ENCODE peak calls at places on chromosomes 5 and 9, in five cellular contexts. One of them, this sample, is unnamed.
A peak's percentile ranks its signal among the peaks of the same experiment; 100 is the strongest.

GRCh38 chr9:118362123-118362522 is 657.9 kb downstream of the TLR4 start:
- DNase-seq in osteoblast: no peak
- DNase-seq in naive thymus-derived CD4-positive, alpha-beta T cell: no peak
- DNase-seq in neural progenitor cell: no peak
- DNase-seq in PC-9: no peak
- DNase-seq in this sample: no peak

GRCh38 chr9:99012957-99013512 is 69.3 kb downstream of the COL15A1 start:
- DNase-seq in osteoblast: peak; percentile 56
- DNase-seq in naive thymus-derived CD4-positive, alpha-beta T cell: no peak
- DNase-seq in neural progenitor cell: no peak
- DNase-seq in PC-9: no peak
- DNase-seq in this sample: peak; percentile 47

GRCh38 chr5:160296496-160296895 is 15.9 kb downstream of the CCNJL start:
- DNase-seq in osteoblast: no peak
- DNase-seq in naive thymus-derived CD4-positive, alpha-beta T cell: no peak
- DNase-seq in neural progenitor cell: no peak
- DNase-seq in PC-9: no peak
- DNase-seq in this sample: no peak

GRCh38 chr9:12604154-12604825 is 88.9 kb upstream of the TYRP1 start:
- DNase-seq in osteoblast: no peak
- DNase-seq in naive thymus-derived CD4-positive, alpha-beta T cell: no peak
- DNase-seq in neural progenitor cell: no peak
- DNase-seq in PC-9: no peak
- DNase-seq in this sample: no peak

GRCh38 chr9:92966518-92966800 is 19.1 kb downstream of the FGD3 start:
- DNase-seq in osteoblast: no peak
- DNase-seq in naive thymus-derived CD4-positive, alpha-beta T cell: no peak
- DNase-seq in neural progenitor cell: no peak
- DNase-seq in PC-9: no peak
- DNase-seq in this sample: no peak

GRCh38 chr9:78510035-78510434 is 213.1 kb downstream of the PSAT1 start:
- DNase-seq in osteoblast: no peak
- DNase-seq in naive thymus-derived CD4-positive, alpha-beta T cell: no peak
- DNase-seq in neural progenitor cell: no peak
- DNase-seq in PC-9: no peak
- DNase-seq in this sample: no peak

GRCh38 chr9:105171076-105171475 is 73.4 kb upstream of the SLC44A1 start:
- DNase-seq in osteoblast: peak; percentile 5
- DNase-seq in naive thymus-derived CD4-positive, alpha-beta T cell: no peak
- DNase-seq in neural progenitor cell: no peak
- DNase-seq in PC-9: no peak
- DNase-seq in this sample: no peak

GRCh38 chr9:121654497-121655140 is 3.2 kb downstream of the DAB2IP start:
- DNase-seq in osteoblast: peak; percentile 35
- DNase-seq in naive thymus-derived CD4-positive, alpha-beta T cell: no peak
- DNase-seq in neural progenitor cell: no peak
- DNase-seq in PC-9: no peak
- DNase-seq in this sample: no peak

GRCh38 chr9:20524776-20525175 is 97.5 kb downstream of the MLLT3 start:
- DNase-seq in osteoblast: no peak
- DNase-seq in naive thymus-derived CD4-positive, alpha-beta T cell: no peak
- DNase-seq in neural progenitor cell: peak; percentile 59
- DNase-seq in PC-9: no peak
- DNase-seq in this sample: no peak

GRCh38 chr9:87479801-87480201 is 17.9 kb upstream of the DAPK1 start:
- DNase-seq in osteoblast: peak; percentile 85
- DNase-seq in naive thymus-derived CD4-positive, alpha-beta T cell: no peak
- DNase-seq in neural progenitor cell: no peak
- DNase-seq in PC-9: no peak
- DNase-seq in this sample: no peak

GRCh38 chr5:123097871-123098735 is 9.1 kb downstream of the PRDM6 start:
- DNase-seq in osteoblast: peak; percentile 81
- DNase-seq in naive thymus-derived CD4-positive, alpha-beta T cell: no peak
- DNase-seq in neural progenitor cell: peak; percentile 48
- DNase-seq in PC-9: no peak
- DNase-seq in this sample: no peak

GRCh38 chr9:81832571-81833285 is 95.5 kb upstream of the SPATA31D4 start:
- DNase-seq in osteoblast: no peak
- DNase-seq in naive thymus-derived CD4-positive, alpha-beta T cell: no peak
- DNase-seq in neural progenitor cell: no peak
- DNase-seq in PC-9: no peak
- DNase-seq in this sample: no peak

GRCh38 chr5:173922527-173922926 is 34.4 kb downstream of the CPEB4 start:
- DNase-seq in osteoblast: no peak
- DNase-seq in naive thymus-derived CD4-positive, alpha-beta T cell: no peak
- DNase-seq in neural progenitor cell: no peak
- DNase-seq in PC-9: no peak
- DNase-seq in this sample: no peak

GRCh38 chr5:160263326-160263850 is 34.1 kb downstream of the FABP6 start:
- DNase-seq in osteoblast: no peak
- DNase-seq in naive thymus-derived CD4-positive, alpha-beta T cell: no peak
- DNase-seq in neural progenitor cell: no peak
- DNase-seq in PC-9: no peak
- DNase-seq in this sample: no peak

GRCh38 chr9:110655723-110656641 is 12.6 kb upstream of the MUSK start:
- DNase-seq in osteoblast: peak; percentile 39
- DNase-seq in naive thymus-derived CD4-positive, alpha-beta T cell: no peak
- DNase-seq in neural progenitor cell: no peak
- DNase-seq in PC-9: no peak
- DNase-seq in this sample: no peak

GRCh38 chr5:172904643-172905345 is 54.4 kb upstream of the RPL26L1 start:
- DNase-seq in osteoblast: no peak
- DNase-seq in naive thymus-derived CD4-positive, alpha-beta T cell: no peak
- DNase-seq in neural progenitor cell: no peak
- DNase-seq in PC-9: peak; percentile 98
- DNase-seq in this sample: no peak

GRCh38 chr5:172906436-172906835 is 52.8 kb upstream of the RPL26L1 start:
- DNase-seq in osteoblast: peak; percentile 87
- DNase-seq in naive thymus-derived CD4-positive, alpha-beta T cell: no peak
- DNase-seq in neural progenitor cell: no peak
- DNase-seq in PC-9: no peak
- DNase-seq in this sample: no peak

GRCh38 chr5:172904312-172904642 is 54.9 kb upstream of the RPL26L1 start:
- DNase-seq in osteoblast: no peak
- DNase-seq in naive thymus-derived CD4-positive, alpha-beta T cell: no peak
- DNase-seq in neural progenitor cell: no peak
- DNase-seq in PC-9: no peak
- DNase-seq in this sample: no peak

GRCh38 chr5:172905771-172906170 is 53.5 kb upstream of the RPL26L1 start:
- DNase-seq in osteoblast: no peak
- DNase-seq in naive thymus-derived CD4-positive, alpha-beta T cell: no peak
- DNase-seq in neural progenitor cell: peak; percentile 24
- DNase-seq in PC-9: no peak
- DNase-seq in this sample: no peak

GRCh38 chr5:172905346-172905756 is 53.9 kb upstream of the RPL26L1 start:
- DNase-seq in osteoblast: no peak
- DNase-seq in naive thymus-derived CD4-positive, alpha-beta T cell: no peak
- DNase-seq in neural progenitor cell: no peak
- DNase-seq in PC-9: no peak
- DNase-seq in this sample: no peak
- H3K4me1 ChIP-seq in osteoblast: peaks cover 67% of the 10 kb centered on the region
- H3K4me1 ChIP-seq in naive thymus-derived CD4-positive, alpha-beta T cell: no peaks in the 10 kb centered on the region
- H3K4me1 ChIP-seq in neural progenitor cell: peaks cover 14% of the 10 kb centered on the region
- H3K4me1 ChIP-seq in PC-9: peaks cover 51% of the 10 kb centered on the region
- H3K4me1 ChIP-seq in this sample: no peaks in the 10 kb centered on the region

GRCh38 chr5:1886634-1887399 is 4.1 kb upstream of the IRX4 start:
- DNase-seq in osteoblast: peak; percentile 83
- DNase-seq in naive thymus-derived CD4-positive, alpha-beta T cell: no peak
- DNase-seq in neural progenitor cell: peak; percentile 57
- DNase-seq in PC-9: no peak
- DNase-seq in this sample: no peak
- H3K27ac ChIP-seq in osteoblast: no peak overlapping the region
- H3K27ac ChIP-seq in naive thymus-derived CD4-positive, alpha-beta T cell: no peak overlapping the region
- H3K27ac ChIP-seq in neural progenitor cell: no peak overlapping the region
- H3K27ac ChIP-seq in PC-9: no peak overlapping the region
- H3K27ac ChIP-seq in this sample: no peak overlapping the region

DNA sequence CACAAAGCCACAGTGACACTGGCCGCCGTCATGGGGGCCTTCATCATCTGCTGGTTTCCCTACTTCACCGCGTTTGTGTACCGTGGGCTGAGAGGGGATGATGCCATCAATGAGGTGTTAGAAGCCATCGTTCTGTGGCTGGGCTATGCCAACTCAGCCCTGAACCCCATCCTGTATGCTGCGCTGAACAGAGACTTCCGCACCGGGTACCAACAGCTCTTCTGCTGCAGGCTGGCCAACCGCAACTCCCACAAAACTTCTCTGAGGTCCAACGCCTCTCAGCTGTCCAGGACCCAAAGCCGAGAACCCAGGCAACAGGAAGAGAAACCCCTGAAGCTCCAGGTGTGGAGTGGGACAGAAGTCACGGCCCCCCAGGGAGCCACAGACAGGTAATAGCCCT is 26.1 kb downstream of the HRH2 start:
- DNase-seq in osteoblast: peak; percentile 32
- DNase-seq in naive thymus-derived CD4-positive, alpha-beta T cell: no peak
- DNase-seq in neural progenitor cell: no peak
- DNase-seq in PC-9: no peak
- DNase-seq in this sample: no peak
- H3K4me1 ChIP-seq in osteoblast: no peaks in the 10 kb centered on the region
- H3K4me1 ChIP-seq in naive thymus-derived CD4-positive, alpha-beta T cell: no peaks in the 10 kb centered on the region
- H3K4me1 ChIP-seq in neural progenitor cell: no peaks in the 10 kb centered on the region
- H3K4me1 ChIP-seq in PC-9: no peaks in the 10 kb centered on the region
- H3K4me1 ChIP-seq in this sample: no peaks in the 10 kb centered on the region

GRCh38 chr5:32506251-32506661 is 61.7 kb upstream of the ZFR start:
- DNase-seq in osteoblast: no peak
- DNase-seq in naive thymus-derived CD4-positive, alpha-beta T cell: no peak
- DNase-seq in neural progenitor cell: no peak
- DNase-seq in PC-9: no peak
- DNase-seq in this sample: no peak
- H3K27ac ChIP-seq in osteoblast: peak overlapping the region; percentile 54
- H3K27ac ChIP-seq in naive thymus-derived CD4-positive, alpha-beta T cell: no peak overlapping the region
- H3K27ac ChIP-seq in neural progenitor cell: no peak overlapping the region
- H3K27ac ChIP-seq in PC-9: no peak overlapping the region
- H3K27ac ChIP-seq in this sample: no peak overlapping the region

This sample was measured in CD4-positive, CD25-positive, alpha-beta regulatory T cell.